ENCODE peak calls at places on chromosome 18, in six cellular contexts. One of them, this sample, is unnamed.

GRCh38 chr18:48879008-48879431 is 71.7 kb downstream of the SMAD7 start:
- DNase-seq in Ammon's horn: no peak
- DNase-seq in glutamatergic neuron: no peak
- DNase-seq in EL: no peak
- DNase-seq in heart right ventricle: no peak
- DNase-seq in H7: peak
- DNase-seq in this sample: no peak

GRCh38 chr18:8011906-8012305 is 444.8 kb downstream of the PTPRM start:
- DNase-seq in Ammon's horn: no peak
- DNase-seq in glutamatergic neuron: no peak
- DNase-seq in EL: no peak
- DNase-seq in heart right ventricle: no peak
- DNase-seq in H7: no peak
- DNase-seq in this sample: no peak

GRCh38 chr18:56298935-56299334 is 339.5 kb downstream of the TXNL1 start:
- DNase-seq in Ammon's horn: no peak
- DNase-seq in glutamatergic neuron: no peak
- DNase-seq in EL: peak
- DNase-seq in heart right ventricle: no peak
- DNase-seq in H7: no peak
- DNase-seq in this sample: no peak

GRCh38 chr18:55988537-55988936 is 400.5 kb upstream of the TCF4 start:
- DNase-seq in Ammon's horn: no peak
- DNase-seq in glutamatergic neuron: no peak
- DNase-seq in EL: peak
- DNase-seq in heart right ventricle: peak
- DNase-seq in H7: no peak
- DNase-seq in this sample: no peak

GRCh38 chr18:10017048-10017447 is 103.2 kb downstream of the VAPA start:
- DNase-seq in Ammon's horn: no peak
- DNase-seq in glutamatergic neuron: no peak
- DNase-seq in EL: peak
- DNase-seq in heart right ventricle: no peak
- DNase-seq in H7: no peak
- DNase-seq in this sample: no peak

GRCh38 chr18:59691046-59691395 is 6.2 kb downstream of the CCBE1 start:
- DNase-seq in Ammon's horn: no peak
- DNase-seq in glutamatergic neuron: no peak
- DNase-seq in EL: peak
- DNase-seq in heart right ventricle: no peak
- DNase-seq in H7: no peak
- DNase-seq in this sample: no peak

GRCh38 chr18:56723706-56724105 is 72.5 kb downstream of the WDR7 start:
- DNase-seq in Ammon's horn: no peak
- DNase-seq in glutamatergic neuron: no peak
- DNase-seq in EL: no peak
- DNase-seq in heart right ventricle: no peak
- DNase-seq in H7: no peak
- DNase-seq in this sample: no peak

GRCh38 chr18:4831127-4831526 is 365.9 kb downstream of the AKAIN1 start:
- DNase-seq in Ammon's horn: no peak
- DNase-seq in glutamatergic neuron: no peak
- DNase-seq in EL: no peak
- DNase-seq in heart right ventricle: no peak
- DNase-seq in H7: no peak
- DNase-seq in this sample: no peak